ENCODE peak calls at places on chromosome 11, in eight cellular contexts. One of them, this sample, is unnamed.

GRCh38 chr11:88377661-88378060 is 40.1 kb upstream of the CTSC start:
- DNase-seq in H9: no peak
- DNase-seq in A549: no peak
- DNase-seq in WTC11: no peak
- DNase-seq in HFF-Myc: no peak
- DNase-seq in brain microvascular endothelial cell: no peak
- DNase-seq in AG04449: no peak
- DNase-seq in heart left ventricle: no peak
- DNase-seq in this sample: no peak

GRCh38 chr11:131253142-131253884 is 117.1 kb upstream of the NTM start:
- DNase-seq in WTC11: peak; percentile 50
- DNase-seq in A549: no peak
- DNase-seq in brain microvascular endothelial cell: no peak
- DNase-seq in H9: peak; percentile 75
- DNase-seq in heart left ventricle: no peak
- DNase-seq in AG04449: no peak
- DNase-seq in HFF-Myc: no peak
- DNase-seq in this sample: no peak

GRCh38 chr11:36372101-36372767 is 76.1 kb downstream of the PRR5L start:
- DNase-seq in HFF-Myc: no peak
- DNase-seq in brain microvascular endothelial cell: peak; percentile 49
- DNase-seq in A549: no peak
- DNase-seq in AG04449: no peak
- DNase-seq in WTC11: no peak
- DNase-seq in H9: no peak
- DNase-seq in heart left ventricle: no peak
- DNase-seq in this sample: no peak

GRCh38 chr11:13126430-13126829 is 117.3 kb downstream of the RASSF10 start:
- DNase-seq in WTC11: no peak
- DNase-seq in H9: no peak
- DNase-seq in AG04449: no peak
- DNase-seq in A549: peak; percentile 54
- DNase-seq in HFF-Myc: no peak
- DNase-seq in heart left ventricle: no peak
- DNase-seq in brain microvascular endothelial cell: peak; percentile 93
- DNase-seq in this sample: no peak

GRCh38 chr11:13169709-13170108 is 107.9 kb upstream of the BMAL1 start:
- DNase-seq in HFF-Myc: peak; percentile 84
- DNase-seq in WTC11: no peak
- DNase-seq in brain microvascular endothelial cell: peak; percentile 79
- DNase-seq in heart left ventricle: no peak
- DNase-seq in A549: no peak
- DNase-seq in H9: no peak
- DNase-seq in AG04449: peak; percentile 85
- DNase-seq in this sample: no peak

GRCh38 chr11:76267563-76267962 is 61.3 kb upstream of the WNT11 start:
- DNase-seq in AG04449: no peak
- DNase-seq in WTC11: no peak
- DNase-seq in HFF-Myc: no peak
- DNase-seq in A549: no peak
- DNase-seq in heart left ventricle: no peak
- DNase-seq in H9: no peak
- DNase-seq in brain microvascular endothelial cell: no peak
- DNase-seq in this sample: no peak

GRCh38 chr11:61028135-61028729 is 56.8 kb downstream of the CD6 start:
- DNase-seq in H9: no peak
- DNase-seq in brain microvascular endothelial cell: no peak
- DNase-seq in AG04449: no peak
- DNase-seq in WTC11: no peak
- DNase-seq in heart left ventricle: no peak
- DNase-seq in HFF-Myc: no peak
- DNase-seq in A549: no peak
- DNase-seq in this sample: no peak

GRCh38 chr11:17508306-17508705 is 31.7 kb upstream of the ABCC8 start:
- DNase-seq in WTC11: no peak
- DNase-seq in brain microvascular endothelial cell: no peak
- DNase-seq in heart left ventricle: no peak
- DNase-seq in H9: no peak
- DNase-seq in AG04449: no peak
- DNase-seq in HFF-Myc: no peak
- DNase-seq in A549: no peak
- DNase-seq in this sample: no peak

GRCh38 chr11:63922673-63923192 is 5.8 kb upstream of the RCOR2 start:
- DNase-seq in heart left ventricle: no peak
- DNase-seq in brain microvascular endothelial cell: no peak
- DNase-seq in AG04449: no peak
- DNase-seq in HFF-Myc: no peak
- DNase-seq in WTC11: no peak
- DNase-seq in A549: no peak
- DNase-seq in H9: no peak
- DNase-seq in this sample: no peak

GRCh38 chr11:12164061-12165014 is 53.9 kb downstream of the MICAL2 start:
- DNase-seq in AG04449: no peak
- DNase-seq in heart left ventricle: no peak
- DNase-seq in WTC11: no peak
- DNase-seq in A549: no peak
- DNase-seq in H9: no peak
- DNase-seq in HFF-Myc: peak; percentile 56
- DNase-seq in brain microvascular endothelial cell: peak; percentile 77
- DNase-seq in this sample: peak; percentile 48

GRCh38 chr11:120573756-120574354 is 62.3 kb downstream of the GRIK4 start:
- DNase-seq in AG04449: no peak
- DNase-seq in brain microvascular endothelial cell: no peak
- DNase-seq in WTC11: peak; percentile 6
- DNase-seq in heart left ventricle: no peak
- DNase-seq in H9: no peak
- DNase-seq in HFF-Myc: no peak
- DNase-seq in A549: no peak
- DNase-seq in this sample: no peak

GRCh38 chr11:37947816-37948215 is 1349.8 kb upstream of the RAG2 start:
- DNase-seq in H9: no peak
- DNase-seq in heart left ventricle: no peak
- DNase-seq in A549: no peak
- DNase-seq in WTC11: no peak
- DNase-seq in HFF-Myc: no peak
- DNase-seq in brain microvascular endothelial cell: no peak
- DNase-seq in AG04449: no peak
- DNase-seq in this sample: no peak

GRCh38 chr11:31798057-31799035 is 12.8 kb downstream of the PAX6 start:
- DNase-seq in AG04449: no peak
- DNase-seq in HFF-Myc: no peak
- DNase-seq in heart left ventricle: peak; percentile 42
- DNase-seq in WTC11: peak; percentile 86
- DNase-seq in H9: peak; percentile 89
- DNase-seq in A549: no peak
- DNase-seq in brain microvascular endothelial cell: no peak
- DNase-seq in this sample: no peak
- TF ChIP-seq CTCF in AG04449: peak; percentile 19
- TF ChIP-seq CTCF in HFF-Myc: peak; percentile 36
- TF ChIP-seq CTCF in heart left ventricle: no peak
- TF ChIP-seq CTCF in WTC11: no peak
- TF ChIP-seq CTCF in H9: peak; percentile 70
- TF ChIP-seq CTCF in A549: no peak
- TF ChIP-seq CTCF in brain microvascular endothelial cell: peak; percentile 66
- TF ChIP-seq CTCF in this sample: peak; percentile 37

GRCh38 chr11:20963596-20963995 is 294.2 kb downstream of the NELL1 start:
- DNase-seq in heart left ventricle: no peak
- DNase-seq in H9: no peak
- DNase-seq in brain microvascular endothelial cell: no peak
- DNase-seq in A549: no peak
- DNase-seq in HFF-Myc: no peak
- DNase-seq in AG04449: no peak
- DNase-seq in WTC11: no peak
- DNase-seq in this sample: no peak

GRCh38 chr11:20964985-20965384 is 295.6 kb downstream of the NELL1 start:
- DNase-seq in AG04449: no peak
- DNase-seq in WTC11: no peak
- DNase-seq in HFF-Myc: no peak
- DNase-seq in heart left ventricle: no peak
- DNase-seq in A549: no peak
- DNase-seq in brain microvascular endothelial cell: no peak
- DNase-seq in H9: no peak
- DNase-seq in this sample: no peak

GRCh38 chr11:20962581-20962980 is 293.2 kb downstream of the NELL1 start:
- DNase-seq in AG04449: no peak
- DNase-seq in A549: no peak
- DNase-seq in heart left ventricle: no peak
- DNase-seq in H9: no peak
- DNase-seq in WTC11: no peak
- DNase-seq in HFF-Myc: no peak
- DNase-seq in brain microvascular endothelial cell: no peak
- DNase-seq in this sample: no peak

DNA sequence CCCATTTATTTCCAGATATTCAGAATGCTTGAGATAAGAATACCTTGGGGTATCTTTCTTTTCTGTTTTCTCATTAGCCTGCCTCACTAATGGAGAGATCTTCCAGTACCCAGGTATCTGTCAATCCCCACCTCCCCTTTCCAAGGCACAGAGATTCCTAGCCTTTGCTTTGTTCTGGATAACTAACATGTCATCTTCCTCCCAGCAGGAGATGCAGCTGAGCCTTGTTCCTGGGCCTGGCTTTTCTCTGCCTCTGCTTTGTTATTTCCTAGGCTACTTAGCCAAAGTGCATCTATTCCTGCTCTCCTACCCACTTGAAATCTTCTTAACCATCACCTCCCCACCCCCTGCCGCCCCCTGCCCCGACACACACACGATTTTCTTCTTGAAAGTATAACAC is 297.1 kb downstream of the NELL1 start:
- DNase-seq in AG04449: no peak
- DNase-seq in A549: no peak
- DNase-seq in WTC11: peak; percentile 26
- DNase-seq in H9: peak; percentile 70
- DNase-seq in HFF-Myc: no peak
- DNase-seq in brain microvascular endothelial cell: no peak
- DNase-seq in heart left ventricle: no peak
- DNase-seq in this sample: no peak
- TF ChIP-seq CTCF in AG04449: no peak
- TF ChIP-seq CTCF in A549: no peak
- TF ChIP-seq CTCF in WTC11: no peak
- TF ChIP-seq CTCF in H9: peak; percentile 31
- TF ChIP-seq CTCF in HFF-Myc: no peak
- TF ChIP-seq CTCF in brain microvascular endothelial cell: no peak
- TF ChIP-seq CTCF in heart left ventricle: no peak
- TF ChIP-seq CTCF in this sample: no peak

GRCh38 chr11:129375731-129376657 is at the start of gene BARX2:
- DNase-seq in brain microvascular endothelial cell: peak; percentile 59
- DNase-seq in heart left ventricle: peak; percentile 64
- DNase-seq in AG04449: no peak
- DNase-seq in A549: no peak
- DNase-seq in WTC11: peak; percentile 74
- DNase-seq in HFF-Myc: peak; percentile 11
- DNase-seq in H9: peak; percentile 75
- DNase-seq in this sample: peak; percentile 89
- TF ChIP-seq CTCF in brain microvascular endothelial cell: peak; percentile 79
- TF ChIP-seq CTCF in heart left ventricle: peak; percentile 35
- TF ChIP-seq CTCF in AG04449: peak; percentile 59
- TF ChIP-seq CTCF in A549: peak; percentile 57
- TF ChIP-seq CTCF in WTC11: no peak
- TF ChIP-seq CTCF in HFF-Myc: peak; percentile 50
- TF ChIP-seq CTCF in H9: peak; percentile 67
- TF ChIP-seq CTCF in this sample: peak; percentile 85

GRCh38 chr11:10514210-10514609 is 26.8 kb downstream of the RNF141 start:
- DNase-seq in AG04449: no peak
- DNase-seq in H9: no peak
- DNase-seq in A549: no peak
- DNase-seq in brain microvascular endothelial cell: no peak
- DNase-seq in heart left ventricle: no peak
- DNase-seq in HFF-Myc: no peak
- DNase-seq in WTC11: no peak
- DNase-seq in this sample: no peak
- TF ChIP-seq CTCF in AG04449: no peak
- TF ChIP-seq CTCF in H9: peak; percentile 44
- TF ChIP-seq CTCF in A549: peak; percentile 51
- TF ChIP-seq CTCF in brain microvascular endothelial cell: peak; percentile 12
- TF ChIP-seq CTCF in heart left ventricle: peak; percentile 30
- TF ChIP-seq CTCF in HFF-Myc: no peak
- TF ChIP-seq CTCF in WTC11: no peak
- TF ChIP-seq CTCF in this sample: peak; percentile 48

GRCh38 chr11:33323421-33323820 is 66.2 kb downstream of the HIPK3 start:
- DNase-seq in brain microvascular endothelial cell: no peak
- DNase-seq in AG04449: no peak
- DNase-seq in WTC11: no peak
- DNase-seq in HFF-Myc: no peak
- DNase-seq in heart left ventricle: no peak
- DNase-seq in H9: no peak
- DNase-seq in A549: no peak
- DNase-seq in this sample: no peak
- TF ChIP-seq CTCF in brain microvascular endothelial cell: no peak
- TF ChIP-seq CTCF in AG04449: no peak
- TF ChIP-seq CTCF in WTC11: no peak
- TF ChIP-seq CTCF in HFF-Myc: no peak
- TF ChIP-seq CTCF in heart left ventricle: no peak
- TF ChIP-seq CTCF in H9: no peak
- TF ChIP-seq CTCF in A549: no peak
- TF ChIP-seq CTCF in this sample: no peak

DNA sequence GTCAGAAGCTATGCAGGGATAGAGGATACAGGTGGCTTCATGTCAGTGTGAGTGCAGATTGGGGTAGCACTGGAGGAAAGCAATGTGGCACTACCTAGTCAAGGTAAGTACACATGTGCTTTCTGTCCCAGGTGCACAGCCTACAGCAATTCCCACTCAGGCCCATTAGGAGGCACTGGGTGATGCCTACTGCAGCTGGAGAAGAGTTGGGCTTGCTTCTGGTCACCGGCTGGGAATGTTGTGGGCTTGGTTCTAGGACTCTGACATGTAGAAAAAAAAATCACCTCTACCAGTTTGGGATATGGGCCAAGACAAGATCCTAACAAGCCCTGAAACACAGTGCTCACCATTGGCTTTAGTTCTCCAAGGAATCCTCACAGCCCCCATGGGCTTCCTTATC is 69.7 kb downstream of the TENM4 start:
- DNase-seq in H9: peak; percentile 43
- DNase-seq in AG04449: no peak
- DNase-seq in WTC11: no peak
- DNase-seq in heart left ventricle: no peak
- DNase-seq in HFF-Myc: no peak
- DNase-seq in A549: no peak
- DNase-seq in brain microvascular endothelial cell: no peak
- DNase-seq in this sample: no peak
- TF ChIP-seq CTCF in H9: peak; percentile 40
- TF ChIP-seq CTCF in AG04449: no peak
- TF ChIP-seq CTCF in WTC11: no peak
- TF ChIP-seq CTCF in heart left ventricle: no peak
- TF ChIP-seq CTCF in HFF-Myc: no peak
- TF ChIP-seq CTCF in A549: no peak
- TF ChIP-seq CTCF in brain microvascular endothelial cell: peak; percentile 25
- TF ChIP-seq CTCF in this sample: no peak

This sample was measured in hepatocyte.